ENCODE peak calls at places on chromosome 1, in four cellular contexts. L is GM06990; D is stimulated activated CD4-positive, alpha-beta T cell treated with anti-CD3 and anti-CD28 coated beads, TNF-alpha, amount 100 ng/mL, for 24 hours; Y is NCI-H1105 treated with DMSO at 0.1 percent for 48 hours. U is an unnamed sample.

GRCh38 chr1:169193191-169193850 is 86.8 kb downstream of the ATP1B1 start:
- DNase-seq in L (no peak), D (no peak), Y (no peak), U (no peak)

GRCh38 chr1:204442376-204443259 is 31.0 kb upstream of the PPP1R15B start:
- DNase-seq in L (no peak), D (no peak), Y (no peak), U (no peak)

GRCh38 chr1:170360601-170361000 is 171.4 kb upstream of the GORAB start:
- DNase-seq in L (no peak), D (no peak), Y (no peak), U (no peak)

GRCh38 chr1:89975540-89976125 is 19.3 kb upstream of the ZNF326 start:
- DNase-seq in L (no peak), D (no peak), Y (no peak), U (no peak)

GRCh38 chr1:89907669-89908293 is 86.9 kb downstream of the LRRC8D start:
- DNase-seq in L (no peak), D (no peak), Y (no peak), U (no peak)

GRCh38 chr1:203316626-203317093 is 11.3 kb downstream of the BTG2 start:
- DNase-seq in L (no peak), D (no peak), Y (no peak), U (no peak)

GRCh38 chr1:244076740-244077139 is 25.7 kb downstream of the ZBTB18 start:
- DNase-seq in L (no peak), D (no peak), Y (no peak), U (no peak)

GRCh38 chr1:21857840-21858670 is 46.0 kb downstream of the LDLRAD2 start:
- DNase-seq in L (no peak), D (no peak), Y (no peak), U (no peak)

GRCh38 chr1:92445865-92446264 is 40.9 kb downstream of the GFI1 start:
- DNase-seq in L (no peak), D (no peak), Y (no peak), U (no peak)

GRCh38 chr1:3968851-3969250 is 68.8 kb upstream of the C1orf174 start:
- DNase-seq in L (no peak), D (no peak), Y (no peak), U (no peak)

GRCh38 chr1:27915082-27915575 is 19.7 kb upstream of the SMPDL3B start:
- DNase-seq in L (no peak), D (no peak), Y (no peak), U (no peak)

GRCh38 chr1:151501474-151501873 is 9.7 kb upstream of the CGN start:
- DNase-seq in L (no peak), D (no peak), Y (no peak), U (no peak)

GRCh38 chr1:3735683-3736070 is 16.6 kb upstream of the CCDC27 start:
- DNase-seq in L (no peak), D (no peak), Y (no peak), U (no peak)

GRCh38 chr1:7290971-7291970 is 479.8 kb upstream of the VAMP3 start:
- DNase-seq in L (no peak), D (no peak), Y (no peak), U (no peak)

GRCh38 chr1:224684920-224685547 is 68.9 kb downstream of the CNIH3 start:
- DNase-seq in L (no peak), D (no peak), Y (no peak), U (peak)

GRCh38 chr1:2935766-2936390 is 85.4 kb upstream of the ACTRT2 start:
- DNase-seq in L (no peak), D (no peak), Y (no peak), U (no peak)

GRCh38 chr1:101506541-101507164 is 269.8 kb downstream of the S1PR1 start:
- DNase-seq in L (peak), D (peak), Y (peak), U (no peak)

GRCh38 chr1:91885331-91885715 is 628 bp downstream of the TGFBR3 start:
- DNase-seq in L (peak), D (no peak), Y (no peak), U (peak)

GRCh38 chr1:58572691-58573090 is 4.4 kb downstream of the TACSTD2 start:
- DNase-seq in L (no peak), D (no peak), Y (peak), U (no peak)

GRCh38 chr1:147852706-147853225 is 49.8 kb upstream of the GJA8 start:
- DNase-seq in L (no peak), D (no peak), Y (no peak), U (no peak)

GRCh38 chr1:97832490-97832889 is 88.3 kb downstream of the DPYD start:
- DNase-seq in L (no peak), D (no peak), Y (peak), U (no peak)

U was measured in NCI-H146.